ENCODE peak calls at places on chromosomes 16 and 17, in seven cellular contexts. W, P, V, A, U, T and E are unnamed samples.

GRCh38 chr17:34370997-34371395 is 8.0 kb upstream of the CCL1 start:
- DNase-seq in V (no peak), P (no peak), T (no peak), A (no peak), U (no peak), W (no peak), E (no peak)

GRCh38 chr16:25140459-25140858 is 28.9 kb downstream of the LCMT1 start:
- DNase-seq in A (no peak), V (no peak), U (no peak), W (no peak), T (no peak), P (no peak), E (no peak)

GRCh38 chr17:27498615-27499316 is 42.5 kb downstream of the KSR1 start:
- DNase-seq in V (no peak), A (no peak), W (no peak), T (no peak), P (no peak), U (no peak), E (no peak)

GRCh38 chr16:83409347-83409746 is 398.4 kb upstream of the HSBP1 start:
- DNase-seq in T (no peak), P (no peak), U (no peak), W (no peak), V (peak), A (no peak), E (no peak)

GRCh38 chr17:77449908-77450741 is 309.4 kb downstream of the SEC14L1 start:
- DNase-seq in V (peak), T (no peak), P (no peak), A (no peak), W (peak), U (peak), E (peak)

GRCh38 chr17:17950806-17951205 is 21.4 kb downstream of the TOM1L2 start:
- DNase-seq in U (no peak), A (no peak), V (no peak), P (no peak), W (no peak), T (no peak), E (no peak)

GRCh38 chr17:29766796-29767327 is 144.2 kb upstream of the CORO6 start:
- DNase-seq in T (no peak), W (no peak), A (no peak), P (no peak), U (no peak), V (no peak), E (no peak)

GRCh38 chr17:58335779-58336455 is 7.3 kb upstream of the TSPOAP1 start:
- DNase-seq in V (no peak), P (peak), T (no peak), W (no peak), A (no peak), U (no peak), E (peak)

GRCh38 chr16:57590654-57591085 is 37.8 kb upstream of the ADGRG1 start:
- DNase-seq in V (peak), U (no peak), A (no peak), W (peak), P (no peak), T (no peak), E (no peak)

GRCh38 chr17:60716766-60717165 is 39.1 kb downstream of the BCAS3 start:
- DNase-seq in T (no peak), V (no peak), U (no peak), W (no peak), A (no peak), P (no peak), E (no peak)

GRCh38 chr17:83151442-83152220 is 72.2 kb downstream of the METRNL start:
- DNase-seq in A (no peak), W (no peak), U (peak), P (no peak), T (no peak), V (no peak), E (no peak)

GRCh38 chr17:67636312-67636711 is 81.4 kb upstream of the NOL11 start:
- DNase-seq in P (no peak), W (no peak), A (no peak), T (no peak), U (no peak), V (no peak), E (no peak)

GRCh38 chr17:74513987-74514631 is 17.2 kb downstream of the CD300LB start:
- DNase-seq in V (peak), P (peak), U (no peak), W (peak), T (no peak), A (no peak), E (no peak)

GRCh38 chr17:42908872-42909700 is 8.5 kb downstream of the G6PC1 start:
- DNase-seq in A (no peak), V (no peak), W (no peak), P (no peak), U (no peak), T (no peak), E (no peak)

GRCh38 chr17:10119203-10120112 is 78.9 kb downstream of the GAS7 start:
- DNase-seq in T (no peak), W (no peak), A (no peak), P (peak), U (no peak), V (peak), E (peak)

GRCh38 chr16:588889-589657 is 793 bp upstream of the RAB40C start:
- DNase-seq in A (peak), P (peak), W (peak), T (peak), U (peak), V (peak), E (peak)

GRCh38 chr17:32350662-32351418 is 883 bp downstream of the ZNF207 start:
- DNase-seq in U (no peak), P (peak), A (peak), V (peak), W (peak), T (no peak), E (peak)

GRCh38 chr16:85935391-85935956 is 36.5 kb downstream of the IRF8 start:
- DNase-seq in T (no peak), A (no peak), V (no peak), P (no peak), U (no peak), W (no peak), E (no peak)

GRCh38 chr17:1019451-1019850 is 22.5 kb downstream of the TIMM22 start:
- DNase-seq in A (no peak), W (no peak), V (no peak), T (no peak), P (no peak), U (no peak), E (peak)

GRCh38 chr16:73152731-73153130 is 104.8 kb upstream of the ZFHX3 start:
- DNase-seq in W (no peak), V (no peak), T (no peak), U (no peak), A (no peak), P (no peak), E (no peak)

GRCh38 chr17:4969551-4970231 is 2.1 kb upstream of the SPAG7 start:
- DNase-seq in W (no peak), V (no peak), P (no peak), U (no peak), A (no peak), T (no peak), E (no peak)

GRCh38 chr17:69567130-69567529 is 152.6 kb downstream of the MAP2K6 start:
- DNase-seq in A (no peak), P (no peak), W (peak), T (no peak), U (no peak), V (no peak), E (no peak)

GRCh38 chr17:61076649-61077048 is 323.0 kb upstream of the TBX2 start:
- DNase-seq in T (peak), A (no peak), V (no peak), W (no peak), P (no peak), U (no peak), E (no peak)

GRCh38 chr17:45050680-45051059 is 762 bp downstream of the DCAKD start:
- DNase-seq in V (no peak), P (peak), A (no peak), W (peak), T (no peak), U (no peak), E (peak)

GRCh38 chr16:67415872-67416793 is at the start of gene ZDHHC1:
- DNase-seq in A (no peak), W (peak), U (peak), P (no peak), V (peak), T (no peak), E (no peak)

GRCh38 chr16:52914428-52914827 is 138.3 kb downstream of the CHD9NB start:
- DNase-seq in V (no peak), P (no peak), U (no peak), A (no peak), T (no peak), W (no peak), E (no peak)

GRCh38 chr17:27539152-27539551 is 82.9 kb downstream of the KSR1 start:
- DNase-seq in V (no peak), U (no peak), W (no peak), A (no peak), P (no peak), T (no peak), E (no peak)

GRCh38 chr17:47277921-47278320 is 24.3 kb downstream of the ITGB3 start:
- DNase-seq in U (no peak), W (no peak), P (no peak), V (no peak), T (no peak), A (no peak), E (no peak)

GRCh38 chr17:82935944-82936767 is 96.3 kb upstream of the ZNF750 start:
- DNase-seq in T (no peak), V (no peak), W (no peak), P (no peak), U (peak), A (no peak), E (no peak)

GRCh38 chr16:69890114-69890890 is 60.8 kb upstream of the CLEC18A start:
- DNase-seq in A (peak), V (peak), U (peak), W (peak), P (peak), T (peak), E (peak)

GRCh38 chr17:40596261-40596919 is 31.1 kb upstream of the CCR7 start:
- DNase-seq in T (no peak), U (no peak), W (no peak), A (no peak), P (no peak), V (no peak), E (no peak)

GRCh38 chr17:69762359-69762758 is 312.7 kb upstream of the KCNJ16 start:
- DNase-seq in U (no peak), P (no peak), V (no peak), A (no peak), T (no peak), W (no peak), E (no peak)